ENCODE peak calls at places on chromosome 14, in seven cellular contexts. M is left ventricle myocardium inferior, C is breast epithelium, N is fibroblast of the aortic adventitia, B is adipocyte, H is coronary artery, Q is brain microvascular endothelial cell. G is an unnamed sample.

GRCh38 chr14:72480465-72481243 is 413.2 kb downstream of the DPF3 start:
- DNase-seq in M (no peak), C (no peak), N (no peak), B (no peak), H (no peak), Q (no peak), G (no peak)

GRCh38 chr14:52069617-52070431 is 965 bp upstream of the NID2 start:
- DNase-seq in M (no peak), C (no peak), N (peak), B (peak), H (peak), Q (no peak), G (peak)

GRCh38 chr14:103686831-103687485 is 28.3 kb downstream of the XRCC3 start:
- DNase-seq in M (no peak), C (no peak), N (peak), B (no peak), H (no peak), Q (peak), G (peak)

GRCh38 chr14:63632932-63633514 is 8.6 kb downstream of the WDR89 start:
- DNase-seq in M (no peak), C (no peak), N (peak), B (peak), H (no peak), Q (no peak), G (peak)

GRCh38 chr14:50794063-50794645 is 36.8 kb downstream of the NIN start:
- DNase-seq in M (no peak), C (no peak), N (no peak), B (no peak), H (no peak), Q (no peak), G (no peak)

GRCh38 chr14:22483863-22484593 is 105.0 kb downstream of the DAD1 start:
- DNase-seq in M (no peak), C (no peak), N (peak), B (no peak), H (no peak), Q (peak), G (peak)

GRCh38 chr14:88793259-88793625 is 489 bp upstream of the EML5 start:
- DNase-seq in M (no peak), C (no peak), N (no peak), B (no peak), H (no peak), Q (no peak), G (no peak)

GRCh38 chr14:59075503-59075902 is 113.0 kb upstream of the DAAM1 start:
- DNase-seq in M (no peak), C (no peak), N (no peak), B (no peak), H (no peak), Q (no peak), G (no peak)

GRCh38 chr14:59183150-59183549 is 5.3 kb upstream of the DAAM1 start:
- DNase-seq in M (no peak), C (no peak), N (no peak), B (no peak), H (no peak), Q (no peak), G (no peak)

GRCh38 chr14:75591987-75592575 is 13.7 kb downstream of the FLVCR2 start:
- DNase-seq in M (no peak), C (no peak), N (no peak), B (no peak), H (no peak), Q (no peak), G (no peak)

GRCh38 chr14:93970589-93970966 is 5.8 kb downstream of the ASB2 start:
- DNase-seq in M (no peak), C (no peak), N (no peak), B (no peak), H (no peak), Q (no peak), G (no peak)
- H3K4me3 ChIP-seq in M (peak), C (peak), N (no peak), B (peak), H (peak), Q (no peak), G (no peak)

DNA sequence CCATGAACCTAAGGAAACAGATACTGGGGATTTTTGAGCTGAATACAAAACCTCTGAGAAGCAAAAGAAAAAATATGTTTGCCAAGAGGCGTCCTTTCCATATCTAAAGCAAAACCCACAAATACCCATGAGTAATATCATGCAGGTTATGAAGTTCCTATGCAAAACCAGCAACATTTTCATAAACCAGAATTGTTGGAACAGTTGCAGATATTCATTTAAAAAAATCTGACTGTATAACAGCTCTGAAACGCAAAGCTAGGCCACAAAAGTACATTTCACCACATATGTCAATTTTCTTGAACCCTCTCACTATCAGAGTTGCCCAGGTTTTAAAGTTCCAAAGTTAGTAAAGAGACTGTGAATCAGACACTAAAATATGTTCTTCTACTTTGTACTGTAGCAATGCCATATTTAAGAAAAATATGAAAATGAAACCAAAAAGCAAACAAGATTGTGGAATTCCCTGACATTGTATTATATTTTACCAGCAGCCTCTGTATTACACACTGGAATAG is 33.8 kb upstream of the HIF1A start:
- DNase-seq in M (no peak), C (no peak), N (peak), B (peak), H (no peak), Q (peak), G (peak)
- H3K4me3 ChIP-seq in M (no peak), C (no peak), N (no peak), B (peak), H (peak), Q (no peak), G (no peak)

GRCh38 chr14:82811246-82811645 is 1277.6 kb upstream of the SEL1L start:
- DNase-seq in M (no peak), C (no peak), N (no peak), B (no peak), H (no peak), Q (no peak), G (no peak)

GRCh38 chr14:82806426-82806825 is 1272.8 kb upstream of the SEL1L start:
- DNase-seq in M (no peak), C (no peak), N (no peak), B (no peak), H (no peak), Q (no peak), G (no peak)

DNA sequence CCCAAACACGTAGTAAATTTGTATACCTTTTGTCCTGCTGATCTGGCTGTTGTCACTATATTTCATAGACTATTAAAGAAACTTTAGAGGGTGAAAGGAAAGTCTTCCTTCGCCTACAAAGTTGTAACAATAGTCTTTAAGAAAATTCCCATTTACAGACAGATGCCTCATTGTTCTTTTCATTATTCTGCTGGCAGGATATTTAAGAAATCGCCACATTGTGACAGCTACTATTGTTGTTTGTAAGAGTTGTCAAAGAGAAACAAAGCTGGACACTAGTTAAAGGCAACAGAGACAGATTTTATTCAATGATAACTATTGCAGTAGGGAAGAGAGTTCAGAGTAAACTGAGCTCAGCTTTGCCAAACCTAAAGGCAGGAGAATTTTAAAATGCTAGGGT is 1272.4 kb upstream of the SEL1L start:
- DNase-seq in M (no peak), C (no peak), N (no peak), B (no peak), H (no peak), Q (no peak), G (no peak)
- H3K4me3 ChIP-seq in M (no peak), C (no peak), N (no peak), B (no peak), H (no peak), Q (no peak), G (no peak)

GRCh38 chr14:104977008-104977680 is 1.0 kb downstream of the AHNAK2 start:
- DNase-seq in M (peak), C (no peak), N (no peak), B (no peak), H (no peak), Q (no peak), G (no peak)
- H3K4me3 ChIP-seq in M (peak), C (peak), N (peak), B (peak), H (peak), Q (peak), G (peak)

GRCh38 chr14:55274144-55274543 is 2.9 kb downstream of the FBXO34 start:
- DNase-seq in M (no peak), C (no peak), N (no peak), B (no peak), H (no peak), Q (no peak), G (no peak)
- H3K4me3 ChIP-seq in M (peak), C (peak), N (peak), B (peak), H (no peak), Q (no peak), G (no peak)

GRCh38 chr14:68815288-68816182 is 22.7 kb upstream of the ZFP36L1 start:
- DNase-seq in M (no peak), C (no peak), N (peak), B (peak), H (no peak), Q (no peak), G (no peak)

GRCh38 chr14:68816183-68816942 is 23.5 kb upstream of the ZFP36L1 start:
- DNase-seq in M (peak), C (peak), N (peak), B (peak), H (peak), Q (peak), G (peak)

GRCh38 chr14:68816943-68817430 is 24.1 kb upstream of the ZFP36L1 start:
- DNase-seq in M (no peak), C (no peak), N (no peak), B (no peak), H (no peak), Q (no peak), G (no peak)

GRCh38 chr14:68813318-68813838 is 20.5 kb upstream of the ZFP36L1 start:
- DNase-seq in M (no peak), C (no peak), N (no peak), B (no peak), H (peak), Q (no peak), G (no peak)

DNA sequence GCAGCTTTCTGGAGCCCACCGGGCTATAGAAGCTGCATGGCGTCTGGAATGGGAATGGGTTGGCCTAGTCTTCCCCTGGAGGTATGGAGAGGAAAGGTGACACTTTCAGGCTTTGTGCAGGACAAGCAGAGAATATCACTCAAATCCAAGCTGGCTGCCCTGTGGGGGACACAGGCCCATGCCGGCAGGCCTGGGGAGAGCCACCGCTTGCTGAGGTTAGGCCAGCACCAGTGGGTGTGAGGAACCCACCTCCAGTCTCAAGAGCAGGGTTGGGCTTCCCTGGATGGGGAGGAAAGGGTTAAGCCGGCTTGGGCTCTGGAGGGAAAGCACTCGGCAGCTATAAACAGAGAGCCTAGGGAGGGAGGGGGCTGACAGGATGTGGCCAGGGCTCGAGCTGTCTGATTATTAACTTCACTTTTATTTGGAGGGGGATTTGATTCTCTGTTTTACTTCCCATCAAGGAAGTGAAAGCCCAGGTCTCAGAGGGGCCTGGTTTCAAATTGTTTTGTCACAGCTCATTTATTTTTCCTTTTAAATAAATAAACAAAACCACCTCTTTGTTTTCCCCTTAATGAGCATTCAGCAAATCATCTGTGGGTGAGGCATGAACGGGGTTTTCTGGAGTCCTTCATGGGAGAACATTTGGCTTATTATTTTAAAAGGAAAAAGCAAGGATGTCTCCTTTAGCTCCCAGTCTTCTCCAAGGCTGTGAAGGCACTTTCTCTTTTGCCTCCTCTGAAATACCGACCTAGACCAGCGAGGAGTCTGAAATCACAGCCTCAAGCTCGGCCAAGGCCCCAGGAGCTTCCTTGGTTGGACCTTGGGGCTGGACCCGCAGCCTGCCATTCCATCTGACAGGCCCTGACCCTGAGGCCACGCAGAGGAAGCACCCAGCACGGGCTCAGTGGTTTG is 21.8 kb upstream of the ZFP36L1 start:
- DNase-seq in M (no peak), C (no peak), N (peak), B (peak), H (peak), Q (no peak), G (peak)
- H3K4me3 ChIP-seq in M (peak), C (peak), N (peak), B (peak), H (peak), Q (no peak), G (peak)

GRCh38 chr14:54839681-54840080 is 62.9 kb downstream of the GCH1 start:
- DNase-seq in M (no peak), C (no peak), N (peak), B (peak), H (peak), Q (no peak), G (peak)
- H3K4me3 ChIP-seq in M (no peak), C (peak), N (no peak), B (peak), H (no peak), Q (no peak), G (no peak)

GRCh38 chr14:57403521-57403864 is 13.1 kb downstream of the NAA30 start:
- DNase-seq in M (no peak), C (no peak), N (no peak), B (no peak), H (no peak), Q (no peak), G (no peak)

GRCh38 chr14:57408037-57408436 is 17.7 kb downstream of the NAA30 start:
- DNase-seq in M (no peak), C (no peak), N (no peak), B (no peak), H (no peak), Q (no peak), G (no peak)

GRCh38 chr14:57412341-57412740 is 22.0 kb downstream of the NAA30 start:
- DNase-seq in M (no peak), C (no peak), N (no peak), B (no peak), H (no peak), Q (no peak), G (no peak)

GRCh38 chr14:57405562-57405961 is 15.2 kb downstream of the NAA30 start:
- DNase-seq in M (no peak), C (no peak), N (no peak), B (no peak), H (no peak), Q (no peak), G (no peak)

DNA sequence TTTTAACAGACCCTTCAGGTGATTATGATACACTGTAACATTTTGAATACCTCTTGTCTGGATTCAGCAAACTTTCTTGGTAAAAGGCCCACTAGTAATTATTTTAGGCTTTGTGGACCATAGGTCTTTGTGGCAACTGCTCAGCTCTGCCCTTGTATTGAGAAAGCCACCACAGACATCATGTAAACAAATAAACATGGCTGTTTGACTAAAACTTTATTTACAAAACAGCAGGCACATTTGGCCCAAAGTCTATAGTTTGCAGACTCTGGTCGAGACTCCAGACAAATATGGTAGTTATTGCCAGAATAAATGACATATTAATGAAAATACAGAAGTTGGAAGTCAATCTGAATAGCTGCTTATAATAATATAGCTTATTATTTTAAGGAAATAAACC is 18.2 kb downstream of the NAA30 start:
- DNase-seq in M (no peak), C (no peak), N (no peak), B (no peak), H (no peak), Q (no peak), G (no peak)
- H3K4me3 ChIP-seq in M (no peak), C (no peak), N (no peak), B (no peak), H (no peak), Q (no peak), G (no peak)

G was measured in choroid plexus epithelial cell.